ENCODE peak calls at places on chromosomes 7 and 10, in eight cellular contexts. L, O, B, S, C, E, A and M are unnamed samples.

GRCh38 chr7:98534493-98534892 is 82.6 kb upstream of the NPTX2 start:
- DNase-seq in L (no peak), O (no peak), B (no peak), S (no peak), C (no peak), E (no peak), A (no peak), M (no peak)

GRCh38 chr7:54812747-54813146 is 53.7 kb upstream of the SEC61G start:
- DNase-seq in L (no peak), O (no peak), B (no peak), S (no peak), C (no peak), E (no peak), A (no peak), M (no peak)

GRCh38 chr10:13328588-13328987 is 19.5 kb downstream of the SEPHS1 start:
- DNase-seq in L (no peak), O (no peak), B (no peak), S (no peak), C (no peak), E (no peak), A (no peak), M (no peak)

GRCh38 chr10:31353574-31353973 is 34.6 kb downstream of the ZEB1 start:
- DNase-seq in L (no peak), O (peak), B (no peak), S (peak), C (no peak), E (no peak), A (peak), M (no peak)

GRCh38 chr10:44253769-44254462 is 131.0 kb downstream of the CXCL12 start:
- DNase-seq in L (no peak), O (peak), B (no peak), S (no peak), C (no peak), E (no peak), A (peak), M (no peak)

GRCh38 chr7:157502701-157503111 is 165.9 kb downstream of the DNAJB6 start:
- DNase-seq in L (peak), O (peak), B (peak), S (no peak), C (no peak), E (no peak), A (no peak), M (peak)

GRCh38 chr10:69179089-69179742 is 818 bp upstream of the SUPV3L1 start:
- DNase-seq in L (peak), O (no peak), B (no peak), S (no peak), C (no peak), E (peak), A (peak), M (peak)

GRCh38 chr7:95874129-95874528 is 101.8 kb downstream of the DYNC1I1 start:
- DNase-seq in L (no peak), O (no peak), B (no peak), S (no peak), C (no peak), E (no peak), A (no peak), M (no peak)

GRCh38 chr7:47417122-47417480 is 164.8 kb downstream of the TNS3 start:
- DNase-seq in L (peak), O (no peak), B (no peak), S (no peak), C (no peak), E (no peak), A (no peak), M (no peak)

GRCh38 chr10:105742184-105742583 is 1101.1 kb downstream of the SORCS3 start:
- DNase-seq in L (no peak), O (no peak), B (peak), S (no peak), C (no peak), E (no peak), A (no peak), M (no peak)

GRCh38 chr7:36690514-36691187 is 33.6 kb downstream of the AOAH start:
- DNase-seq in L (no peak), O (no peak), B (no peak), S (no peak), C (no peak), E (no peak), A (no peak), M (no peak)

GRCh38 chr7:82442492-82443043 is 1.0 kb downstream of the CACNA2D1 start:
- DNase-seq in L (no peak), O (peak), B (no peak), S (peak), C (peak), E (no peak), A (no peak), M (no peak)

GRCh38 chr7:24337180-24337579 is 53.2 kb downstream of the NPY start:
- DNase-seq in L (no peak), O (no peak), B (no peak), S (no peak), C (no peak), E (no peak), A (no peak), M (no peak)

GRCh38 chr7:21948364-21948763 is 2.7 kb upstream of the CDCA7L start:
- DNase-seq in L (no peak), O (no peak), B (no peak), S (no peak), C (no peak), E (no peak), A (no peak), M (no peak)

GRCh38 chr10:2067015-2067414 is 329.7 kb upstream of the ADARB2 start:
- DNase-seq in L (no peak), O (no peak), B (no peak), S (no peak), C (no peak), E (no peak), A (no peak), M (no peak)

GRCh38 chr7:836429-836828 is 4.2 kb downstream of the SUN1 start:
- DNase-seq in L (no peak), O (peak), B (no peak), S (peak), C (peak), E (no peak), A (peak), M (no peak)

GRCh38 chr10:71278691-71279588 is 40.1 kb upstream of the SLC29A3 start:
- DNase-seq in L (no peak), O (no peak), B (no peak), S (no peak), C (no peak), E (no peak), A (no peak), M (no peak)

GRCh38 chr10:97013983-97014382 is 171.8 kb downstream of the SLIT1 start:
- DNase-seq in L (no peak), O (no peak), B (no peak), S (no peak), C (no peak), E (no peak), A (no peak), M (no peak)

GRCh38 chr10:58177362-58177947 is 90.2 kb downstream of the IPMK start:
- DNase-seq in L (no peak), O (peak), B (no peak), S (no peak), C (no peak), E (no peak), A (peak), M (no peak)

DNA sequence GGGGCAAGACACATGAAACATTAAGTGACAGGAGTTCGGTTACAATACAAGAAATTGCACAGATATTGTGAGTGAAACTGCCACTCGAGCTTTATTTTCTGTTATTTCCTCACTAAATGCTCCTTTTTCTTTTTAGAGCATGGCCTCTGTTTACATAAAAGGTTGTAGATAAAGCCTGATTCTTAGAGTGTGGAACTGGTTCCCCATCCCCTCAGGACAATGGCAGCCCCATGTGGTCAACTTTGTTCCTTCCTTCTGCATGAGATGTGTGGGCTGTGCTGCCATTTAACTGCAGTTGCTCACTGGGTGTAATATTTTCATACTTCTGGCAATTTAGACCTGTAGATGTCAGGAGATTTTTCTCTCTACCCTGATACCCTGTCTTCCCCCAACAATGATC is 70.2 kb downstream of the LRGUK start:
- DNase-seq in L (no peak), O (no peak), B (no peak), S (no peak), C (no peak), E (no peak), A (no peak), M (no peak)
- TF ChIP-seq CTCF in L (no peak), O (no peak), B (no peak), S (peak), C (no peak), E (no peak), A (no peak), M (no peak)

GRCh38 chr7:71612011-71612410 is 480.1 kb downstream of the GALNT17 start:
- DNase-seq in L (no peak), O (no peak), B (no peak), S (no peak), C (no peak), E (no peak), A (peak), M (no peak)

GRCh38 chr7:71612892-71613291 is 480.9 kb downstream of the GALNT17 start:
- DNase-seq in L (no peak), O (no peak), B (no peak), S (no peak), C (no peak), E (no peak), A (peak), M (no peak)

GRCh38 chr7:71613316-71613715 is 481.4 kb downstream of the GALNT17 start:
- DNase-seq in L (no peak), O (no peak), B (no peak), S (no peak), C (no peak), E (no peak), A (peak), M (no peak)

GRCh38 chr7:71616217-71616616 is 484.3 kb downstream of the GALNT17 start:
- DNase-seq in L (no peak), O (no peak), B (no peak), S (no peak), C (no peak), E (no peak), A (no peak), M (no peak)

GRCh38 chr7:71615017-71615416 is 483.1 kb downstream of the GALNT17 start:
- DNase-seq in L (no peak), O (no peak), B (no peak), S (no peak), C (no peak), E (no peak), A (no peak), M (no peak)
- TF ChIP-seq CTCF in L (no peak), O (no peak), B (no peak), S (no peak), C (no peak), E (no peak), A (no peak), M (no peak)

GRCh38 chr10:91742189-91742588 is 56.0 kb upstream of the TNKS2 start:
- DNase-seq in L (no peak), O (no peak), B (no peak), S (no peak), C (no peak), E (no peak), A (no peak), M (no peak)
- TF ChIP-seq CTCF in L (no peak), O (no peak), B (no peak), S (no peak), C (no peak), E (no peak), A (no peak), M (no peak)

DNA sequence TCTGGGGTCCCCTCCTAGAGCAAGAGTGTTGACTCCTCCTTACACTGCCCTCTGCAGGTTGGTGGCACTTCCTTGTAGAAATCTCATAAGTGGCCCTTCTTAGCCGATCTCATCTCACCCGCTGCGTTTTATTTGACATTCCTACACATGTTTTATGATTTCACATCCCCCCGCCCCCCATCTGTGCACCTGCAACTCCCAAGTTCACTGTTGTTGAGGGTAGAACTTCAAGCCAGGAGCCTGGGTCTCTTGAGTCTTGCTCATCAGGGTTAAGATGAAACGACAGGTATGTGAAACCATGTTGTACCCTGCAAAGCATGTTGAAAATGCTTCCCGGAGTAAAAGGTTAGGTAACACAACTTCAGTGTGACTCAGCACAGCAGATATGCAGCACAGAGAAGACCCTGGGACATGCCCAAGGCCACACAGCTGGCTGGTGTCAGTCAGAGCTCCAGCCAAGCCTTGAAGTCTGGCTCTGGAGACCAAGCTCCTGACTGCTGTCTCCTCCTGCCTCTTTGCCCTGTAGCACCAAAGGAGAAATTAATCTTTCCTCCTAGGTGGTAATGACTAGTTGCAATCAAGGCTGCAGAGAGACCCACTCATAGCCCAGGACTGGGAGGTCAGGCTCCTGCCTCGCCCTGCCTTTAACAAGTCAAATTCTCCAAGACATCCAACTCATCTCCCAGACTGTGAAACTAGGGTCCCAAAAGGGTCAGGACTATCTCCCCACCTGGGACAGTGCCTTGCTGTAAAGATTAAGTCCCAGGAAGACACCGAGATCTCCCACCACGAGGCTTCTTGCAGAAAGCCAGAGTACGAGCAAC is 171.0 kb downstream of the PRKAG2 start:
- DNase-seq in L (no peak), O (peak), B (no peak), S (peak), C (peak), E (no peak), A (peak), M (no peak)
- TF ChIP-seq CTCF in L (no peak), O (peak), B (peak), S (peak), C (peak), E (no peak), A (peak), M (no peak)

DNA sequence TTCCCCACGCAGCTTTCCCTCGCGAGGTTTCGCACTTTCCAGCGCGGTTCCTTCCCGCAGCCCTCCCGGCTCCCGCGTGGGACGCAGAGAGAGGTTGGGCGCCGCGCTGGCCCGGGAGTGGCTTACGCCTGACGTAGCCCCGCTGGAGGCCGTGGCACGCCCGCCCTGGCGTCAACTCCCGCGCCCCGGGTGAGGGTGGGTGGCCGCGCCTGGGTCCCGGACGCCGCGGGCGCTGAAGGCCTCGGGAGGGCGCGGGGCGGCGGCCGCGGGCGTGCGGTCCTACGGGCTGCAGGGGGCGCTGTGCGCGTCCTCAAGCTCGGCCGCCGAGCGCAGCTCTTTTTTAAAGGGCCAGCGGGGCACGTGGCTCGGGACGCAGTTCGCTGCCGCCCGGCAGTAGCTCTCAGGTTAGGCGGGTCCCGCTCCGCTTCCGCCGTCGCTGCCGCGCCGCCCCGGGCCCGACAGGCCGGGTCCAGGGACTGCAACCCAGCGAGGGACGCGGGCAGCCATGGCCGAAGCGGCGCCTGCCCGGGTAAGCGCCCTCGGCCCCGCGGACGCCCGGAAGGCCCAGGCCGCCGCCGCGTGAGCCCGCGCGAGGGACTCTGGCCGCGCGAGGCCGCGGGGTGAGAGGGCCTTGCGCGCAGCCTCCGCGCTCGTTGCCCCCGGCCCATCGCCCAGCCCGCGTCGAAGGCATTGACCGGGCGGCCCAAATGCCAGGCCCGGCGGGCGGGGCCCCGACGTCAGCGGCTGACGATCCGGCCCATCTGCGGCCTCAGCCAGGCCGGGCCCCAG is at the start of gene ZNF783:
- DNase-seq in L (peak), O (peak), B (peak), S (peak), C (peak), E (peak), A (peak), M (peak)
- TF ChIP-seq CTCF in L (peak), O (peak), B (peak), S (peak), C (peak), E (no peak), A (peak), M (peak)

GRCh38 chr10:5038703-5039102 is 35.0 kb upstream of the AKR1C2 start:
- DNase-seq in L (no peak), O (peak), B (no peak), S (no peak), C (no peak), E (no peak), A (peak), M (no peak)

GRCh38 chr10:5042922-5043321 is 39.3 kb upstream of the AKR1C2 start:
- DNase-seq in L (no peak), O (no peak), B (no peak), S (no peak), C (no peak), E (no peak), A (no peak), M (no peak)

GRCh38 chr10:5041471-5042023 is 37.9 kb upstream of the AKR1C2 start:
- DNase-seq in L (no peak), O (no peak), B (no peak), S (no peak), C (no peak), E (no peak), A (no peak), M (no peak)

GRCh38 chr10:5040781-5041470 is 37.3 kb upstream of the AKR1C2 start:
- DNase-seq in L (no peak), O (peak), B (no peak), S (no peak), C (no peak), E (no peak), A (no peak), M (no peak)

GRCh38 chr10:5040010-5040635 is 36.5 kb upstream of the AKR1C2 start:
- DNase-seq in L (no peak), O (no peak), B (no peak), S (no peak), C (no peak), E (no peak), A (no peak), M (no peak)
- TF ChIP-seq CTCF in L (no peak), O (no peak), B (no peak), S (no peak), C (no peak), E (no peak), A (no peak), M (no peak)

GRCh38 chr7:31487476-31487875 is 26.4 kb upstream of the ITPRID1 start:
- DNase-seq in L (no peak), O (no peak), B (no peak), S (peak), C (no peak), E (no peak), A (no peak), M (no peak)

GRCh38 chr7:31492086-31492485 is 21.8 kb upstream of the ITPRID1 start:
- DNase-seq in L (no peak), O (no peak), B (no peak), S (no peak), C (no peak), E (no peak), A (no peak), M (no peak)

GRCh38 chr7:31487071-31487470 is 26.8 kb upstream of the ITPRID1 start:
- DNase-seq in L (no peak), O (no peak), B (no peak), S (no peak), C (no peak), E (no peak), A (no peak), M (no peak)

GRCh38 chr7:31493714-31494181 is 20.1 kb upstream of the ITPRID1 start:
- DNase-seq in L (no peak), O (peak), B (peak), S (peak), C (no peak), E (no peak), A (no peak), M (no peak)

DNA sequence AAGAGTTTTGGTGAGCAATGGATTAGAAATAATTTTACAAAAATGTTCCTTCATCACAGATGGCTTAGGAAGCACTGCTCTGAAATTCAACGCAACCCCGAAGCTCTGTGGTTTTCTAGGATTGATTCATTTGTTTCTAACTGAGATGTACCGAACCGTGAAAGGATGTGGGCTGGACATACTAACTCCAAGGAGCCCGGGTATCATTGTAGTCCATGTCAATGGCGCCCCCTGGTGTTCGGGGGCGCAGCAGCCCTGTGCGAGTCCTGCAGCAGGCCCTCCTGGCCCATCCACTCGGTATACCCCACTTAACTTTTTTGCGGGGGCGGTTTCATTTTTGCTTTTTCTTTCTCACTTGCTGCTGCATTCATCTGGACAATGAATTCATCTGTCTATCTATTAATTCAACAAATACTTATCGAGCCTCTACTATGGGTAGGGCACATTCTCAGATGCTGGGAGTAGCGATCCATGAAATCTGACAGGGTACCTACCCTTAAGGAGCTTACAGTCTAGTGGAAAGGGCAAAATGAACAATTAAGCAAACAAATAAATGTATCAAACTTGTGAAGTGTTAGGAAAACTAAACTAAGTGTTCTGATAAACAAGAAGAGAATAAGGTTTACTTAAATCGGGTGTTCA is 25.2 kb upstream of the ITPRID1 start:
- DNase-seq in L (no peak), O (peak), B (peak), S (peak), C (peak), E (no peak), A (peak), M (no peak)
- TF ChIP-seq CTCF in L (no peak), O (peak), B (peak), S (peak), C (peak), E (no peak), A (peak), M (peak)